ENCODE peak calls at places on chromosome 6, in eight cellular contexts. T is lower lobe of right lung; L is CD8-positive, alpha-beta T cell; B is A673; G is HFF-Myc; Y is uterus; W is brain microvascular endothelial cell; N is OCI-LY7. K is an unnamed sample.

GRCh38 chr6:14584450-14584849 is 466.9 kb downstream of the CD83 start:
- DNase-seq in Y (no peak), B (no peak), G (no peak), N (no peak), T (no peak), W (no peak), L (no peak), K (no peak)

GRCh38 chr6:4584801-4585200 is 191.4 kb upstream of the CDYL start:
- DNase-seq in L (no peak), W (no peak), B (no peak), Y (no peak), T (no peak), N (no peak), G (no peak), K (no peak)

GRCh38 chr6:146358341-146359046 is 185.1 kb upstream of the RAB32 start:
- DNase-seq in Y (no peak), B (peak; percentile 64), L (no peak), T (no peak), G (no peak), N (no peak), W (peak; percentile 85), K (peak; percentile 69)

GRCh38 chr6:31016659-31017299 is 6.5 kb downstream of the MUC22 start:
- DNase-seq in G (no peak), N (no peak), L (no peak), W (no peak), B (no peak), T (no peak), Y (no peak), K (no peak)

GRCh38 chr6:73525546-73526330 is 4.9 kb upstream of the EEF1A1 start:
- DNase-seq in Y (no peak), G (no peak), N (no peak), B (no peak), T (no peak), L (no peak), W (no peak), K (no peak)

GRCh38 chr6:140670013-140670412 is 1295.6 kb upstream of the CITED2 start:
- DNase-seq in B (no peak), L (no peak), N (no peak), Y (no peak), W (no peak), T (no peak), G (no peak), K (peak; percentile 70)

GRCh38 chr6:20038805-20039204 is 173.5 kb downstream of the MBOAT1 start:
- DNase-seq in W (peak; percentile 7), Y (no peak), L (no peak), T (no peak), G (no peak), N (no peak), B (peak; percentile 10), K (peak; percentile 3)

GRCh38 chr6:45398075-45398817 is 20.5 kb upstream of the SUPT3H start:
- DNase-seq in Y (no peak), T (no peak), N (no peak), L (no peak), G (no peak), W (no peak), B (no peak), K (peak; percentile 29)

GRCh38 chr6:126614642-126615504 is 275.0 kb downstream of the CENPW start:
- DNase-seq in T (no peak), Y (no peak), B (no peak), G (no peak), N (peak; percentile 32), L (no peak), W (no peak), K (no peak)

DNA sequence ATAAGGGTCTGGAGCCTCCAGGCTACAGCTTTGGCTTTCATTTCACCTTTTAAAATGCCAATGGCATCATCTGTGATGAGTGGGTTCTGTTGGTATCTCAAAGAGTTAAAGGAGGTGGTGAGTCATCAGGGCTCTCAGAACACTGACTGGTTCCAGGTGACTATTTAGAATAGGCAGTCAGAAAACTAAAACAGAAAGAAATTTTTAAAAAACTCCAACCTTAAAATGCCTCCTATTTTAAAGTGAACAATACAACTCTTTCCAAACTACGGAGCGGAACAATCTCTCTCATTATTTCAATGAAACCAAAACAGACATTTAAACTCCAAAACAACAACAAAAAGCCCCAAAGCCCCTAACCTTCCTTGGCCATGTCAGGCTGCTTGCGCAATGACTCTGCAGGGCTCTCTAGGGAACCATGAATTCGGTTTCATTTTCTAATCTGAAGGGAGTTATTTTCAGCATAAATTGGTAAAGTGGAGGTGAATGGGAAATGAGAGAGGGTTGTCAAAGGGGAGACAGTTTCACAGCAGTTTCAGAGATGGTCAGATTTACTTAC is 194.9 kb downstream of the KIF6 start:
- DNase-seq in T (no peak), N (no peak), W (no peak), L (no peak), G (peak; percentile 25), Y (peak; percentile 46), B (peak; percentile 30), K (peak; percentile 55)
- H3K4me3 ChIP-seq in T (no peak overlapping the region), N (no peak overlapping the region), W (no peak overlapping the region), L (no peak overlapping the region), G (no peak overlapping the region), Y (peak overlapping the region; percentile 29), B (no peak overlapping the region), K (no peak overlapping the region)

DNA sequence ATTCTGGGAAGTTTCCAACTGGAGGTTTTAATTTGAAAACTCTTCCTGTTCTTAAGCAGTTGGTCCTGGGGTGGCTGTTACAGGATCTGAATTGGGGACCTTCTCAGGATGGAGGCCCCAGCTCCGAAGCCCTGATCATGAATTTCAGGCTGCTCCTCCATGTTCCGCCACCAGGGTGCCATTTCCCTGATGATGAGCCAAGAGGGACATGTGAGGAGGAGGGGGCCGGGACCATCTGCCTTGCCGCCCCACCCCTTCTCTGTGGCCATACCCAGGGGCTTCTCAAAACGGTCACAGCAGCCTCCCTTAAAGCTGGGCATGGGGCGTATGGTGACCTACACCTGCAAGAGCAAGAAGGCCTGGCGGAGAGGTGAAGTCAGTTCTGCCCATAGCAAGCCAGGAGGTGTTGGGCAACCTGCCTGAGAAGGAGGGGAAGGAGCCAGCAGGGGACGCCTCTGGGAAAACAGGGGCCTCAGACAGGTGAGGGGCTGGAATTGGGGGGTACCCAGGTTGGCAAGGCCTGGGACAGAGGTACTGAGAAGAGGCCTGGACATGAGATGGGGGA is 3.6 kb upstream of the BAK1 start:
- DNase-seq in T (no peak), W (no peak), Y (no peak), N (no peak), B (peak; percentile 68), G (no peak), L (no peak), K (no peak)
- TF ChIP-seq CTCF in T (no peak), W (peak; percentile 67), Y (no peak), N (peak; percentile 47), B (peak; percentile 63), G (peak; percentile 53), L (no peak), K (peak; percentile 38)

DNA sequence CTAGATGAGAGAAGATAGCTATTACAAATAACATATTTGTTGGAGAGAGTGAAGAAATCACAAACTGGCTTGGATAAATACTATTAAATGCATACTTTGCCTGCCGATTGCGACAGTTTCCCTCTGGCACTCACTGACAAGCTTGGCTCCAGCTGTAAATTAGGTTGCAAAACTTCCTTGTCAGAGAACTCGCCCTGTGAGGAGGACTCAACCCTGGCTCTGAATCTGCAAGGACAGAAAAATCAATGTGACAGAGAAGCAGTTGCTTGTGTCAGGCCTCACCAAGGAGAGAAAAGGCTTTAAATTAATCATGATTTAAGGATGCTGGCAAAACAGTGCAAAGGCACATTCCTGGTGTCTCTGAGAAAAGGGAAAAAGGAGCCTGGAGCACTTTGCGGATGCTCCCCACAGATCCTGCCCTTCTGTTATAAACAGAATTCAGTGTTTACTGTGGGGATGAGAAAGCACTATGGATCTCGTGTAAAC is 423.6 kb upstream of the MARCKS start:
- DNase-seq in L (no peak), T (peak; percentile 59), Y (peak; percentile 72), W (no peak), G (no peak), N (no peak), B (peak; percentile 37), K (peak; percentile 87)
- H3K4me3 ChIP-seq in L (no peak overlapping the region), T (no peak overlapping the region), Y (no peak overlapping the region), W (no peak overlapping the region), G (no peak overlapping the region), N (no peak overlapping the region), B (no peak overlapping the region), K (no peak overlapping the region)

GRCh38 chr6:117280922-117281321 is 15.6 kb downstream of the VGLL2 start:
- DNase-seq in N (no peak), Y (no peak), G (no peak), T (no peak), W (no peak), B (no peak), L (no peak), K (peak; percentile 17)
- TF ChIP-seq CTCF in N (peak; percentile 47), Y (no peak), G (peak; percentile 37), T (peak; percentile 14), W (peak; percentile 57), B (peak; percentile 23), L (no peak), K (peak; percentile 42)

GRCh38 chr6:28589952-28590340 is 64.3 kb downstream of the GPX5 start:
- DNase-seq in Y (no peak), W (no peak), T (no peak), B (no peak), L (no peak), N (no peak), G (no peak), K (no peak)
- H3K4me3 ChIP-seq in Y (peak overlapping the region; percentile 23), W (peak overlapping the region; percentile 45), T (no peak overlapping the region), B (peak overlapping the region; percentile 45), L (no peak overlapping the region), N (no peak overlapping the region), G (peak overlapping the region; percentile 34), K (peak overlapping the region; percentile 38)

DNA sequence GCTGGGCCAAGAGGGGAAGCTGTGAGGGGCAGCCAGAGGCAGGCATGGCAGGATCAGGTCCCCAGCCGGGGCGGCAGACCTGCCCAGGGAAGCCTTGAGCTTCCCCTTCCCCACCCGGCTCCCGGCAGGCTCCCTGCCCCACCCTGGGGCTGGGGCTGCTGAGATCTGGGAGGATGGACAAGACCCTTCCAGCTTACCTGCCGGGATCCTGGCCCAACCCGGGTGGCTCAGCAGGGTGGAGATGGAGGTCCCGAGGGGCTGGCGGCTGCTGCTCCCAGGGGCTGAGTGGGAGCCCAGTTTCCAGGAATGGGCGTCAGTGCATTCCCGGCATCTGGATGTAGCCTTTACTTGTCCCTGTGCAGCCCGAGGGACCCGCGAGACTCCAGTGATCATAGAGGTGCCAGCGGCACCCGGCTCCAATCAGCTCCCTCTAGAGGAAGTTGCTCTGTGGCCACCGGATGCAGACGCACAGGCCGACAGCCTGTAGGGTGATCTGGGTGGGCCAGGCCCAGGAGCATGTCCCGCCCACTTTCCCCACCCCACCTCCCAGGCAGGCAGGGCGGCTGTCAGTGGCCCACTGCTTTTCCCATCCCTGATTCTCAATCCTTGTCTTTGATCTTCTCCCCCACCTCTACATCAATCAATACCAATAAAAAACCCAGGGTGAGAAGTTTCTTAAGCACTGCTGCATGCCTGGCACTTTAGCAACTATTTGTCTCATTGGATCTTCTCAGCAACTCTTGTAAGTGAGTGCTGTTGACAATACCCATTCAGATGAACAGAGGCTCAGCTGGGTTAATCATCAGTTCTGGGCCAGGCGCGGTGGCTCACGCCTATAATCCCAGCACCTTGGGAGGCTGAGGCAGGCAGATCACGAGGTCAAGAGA is at the start of gene BAK1:
- DNase-seq in Y (peak; percentile 88), T (peak; percentile 95), W (peak; percentile 89), B (peak; percentile 95), L (peak; percentile 78), G (peak; percentile 61), N (peak; percentile 91), K (peak; percentile 85)
- TF ChIP-seq CTCF in Y (peak; percentile 38), T (peak; percentile 65), W (peak; percentile 68), B (peak; percentile 64), L (peak; percentile 44), G (peak; percentile 49), N (peak; percentile 62), K (peak; percentile 40)